ENCODE peak calls at places on chromosomes 5 and 9, in four cellular contexts. One of them, this sample, is unnamed.

GRCh38 chr9:123998970-123999621 is 12.5 kb upstream of the LHX2 start:
- DNase-seq in stimulated activated naive CD4-positive, alpha-beta T cell: no peak
- DNase-seq in T follicular helper cell: no peak
- DNase-seq in lower leg skin: no peak
- DNase-seq in this sample: no peak

GRCh38 chr9:87324613-87325194 is 173.0 kb upstream of the DAPK1 start:
- DNase-seq in stimulated activated naive CD4-positive, alpha-beta T cell: peak; percentile 26
- DNase-seq in T follicular helper cell: no peak
- DNase-seq in lower leg skin: no peak
- DNase-seq in this sample: no peak

GRCh38 chr9:42388146-42388690 is 204.8 kb downstream of the SPATA31A6 start:
- DNase-seq in stimulated activated naive CD4-positive, alpha-beta T cell: no peak
- DNase-seq in T follicular helper cell: no peak
- DNase-seq in lower leg skin: no peak
- DNase-seq in this sample: no peak

GRCh38 chr5:102654559-102655354 is 100.3 kb upstream of the PAM start:
- DNase-seq in stimulated activated naive CD4-positive, alpha-beta T cell: no peak
- DNase-seq in T follicular helper cell: no peak
- DNase-seq in lower leg skin: no peak
- DNase-seq in this sample: no peak

GRCh38 chr5:125317546-125317995 is 571.1 kb upstream of the ZNF608 start:
- DNase-seq in stimulated activated naive CD4-positive, alpha-beta T cell: no peak
- DNase-seq in T follicular helper cell: no peak
- DNase-seq in lower leg skin: no peak
- DNase-seq in this sample: no peak

GRCh38 chr9:107067715-107068416 is 204.9 kb downstream of the ZNF462 start:
- DNase-seq in stimulated activated naive CD4-positive, alpha-beta T cell: no peak
- DNase-seq in T follicular helper cell: no peak
- DNase-seq in lower leg skin: no peak
- DNase-seq in this sample: no peak

GRCh38 chr9:137970686-137971476 is 93.3 kb downstream of the CACNA1B start:
- DNase-seq in stimulated activated naive CD4-positive, alpha-beta T cell: no peak
- DNase-seq in T follicular helper cell: no peak
- DNase-seq in lower leg skin: no peak
- DNase-seq in this sample: no peak

GRCh38 chr9:127035423-127035822 is 87.0 kb downstream of the ANGPTL2 start:
- DNase-seq in stimulated activated naive CD4-positive, alpha-beta T cell: no peak
- DNase-seq in T follicular helper cell: no peak
- DNase-seq in lower leg skin: no peak
- DNase-seq in this sample: no peak

GRCh38 chr9:130904070-130905044 is 7.7 kb upstream of the QRFP start:
- DNase-seq in stimulated activated naive CD4-positive, alpha-beta T cell: no peak
- DNase-seq in T follicular helper cell: no peak
- DNase-seq in lower leg skin: no peak
- DNase-seq in this sample: no peak

GRCh38 chr9:72305102-72305546 is 59.9 kb downstream of the ZFAND5 start:
- DNase-seq in stimulated activated naive CD4-positive, alpha-beta T cell: no peak
- DNase-seq in T follicular helper cell: no peak
- DNase-seq in lower leg skin: peak; percentile 89
- DNase-seq in this sample: no peak

GRCh38 chr5:131756942-131757341 is 39.9 kb downstream of the FNIP1 start:
- DNase-seq in stimulated activated naive CD4-positive, alpha-beta T cell: no peak
- DNase-seq in T follicular helper cell: no peak
- DNase-seq in lower leg skin: no peak
- DNase-seq in this sample: no peak

GRCh38 chr5:175616083-175616482 is 41.8 kb upstream of the HRH2 start:
- DNase-seq in stimulated activated naive CD4-positive, alpha-beta T cell: no peak
- DNase-seq in T follicular helper cell: no peak
- DNase-seq in lower leg skin: no peak
- DNase-seq in this sample: no peak

GRCh38 chr5:133454442-133454841 is 157.9 kb downstream of the FSTL4 start:
- DNase-seq in stimulated activated naive CD4-positive, alpha-beta T cell: no peak
- DNase-seq in T follicular helper cell: no peak
- DNase-seq in lower leg skin: no peak
- DNase-seq in this sample: no peak

GRCh38 chr9:105425817-105426433 is 21.9 kb upstream of the FSD1L start:
- DNase-seq in stimulated activated naive CD4-positive, alpha-beta T cell: no peak
- DNase-seq in T follicular helper cell: no peak
- DNase-seq in lower leg skin: no peak
- DNase-seq in this sample: no peak

GRCh38 chr5:116497648-116498047 is 77.0 kb downstream of the SEMA6A start:
- DNase-seq in stimulated activated naive CD4-positive, alpha-beta T cell: no peak
- DNase-seq in T follicular helper cell: no peak
- DNase-seq in lower leg skin: no peak
- DNase-seq in this sample: no peak

GRCh38 chr9:16092627-16093091 is 539.8 kb downstream of the CCDC171 start:
- DNase-seq in stimulated activated naive CD4-positive, alpha-beta T cell: no peak
- DNase-seq in T follicular helper cell: no peak
- DNase-seq in lower leg skin: no peak
- DNase-seq in this sample: no peak

GRCh38 chr9:133107961-133108793 is 12.9 kb downstream of the RALGDS start:
- DNase-seq in stimulated activated naive CD4-positive, alpha-beta T cell: no peak
- DNase-seq in T follicular helper cell: no peak
- DNase-seq in lower leg skin: no peak
- DNase-seq in this sample: no peak

GRCh38 chr5:53642006-53642405 is 81.6 kb downstream of the NDUFS4 start:
- DNase-seq in stimulated activated naive CD4-positive, alpha-beta T cell: no peak
- DNase-seq in T follicular helper cell: no peak
- DNase-seq in lower leg skin: no peak
- DNase-seq in this sample: no peak